ENCODE peak calls at places on chromosomes 1 and 21, in seven cellular contexts. One of them, this sample, is unnamed. For H3K36me3 and H3K27me3, the result is how much of the 10 kb centered on the place peaks cover.

GRCh38 chr1:24373044-24373443 is 40.5 kb downstream of the STPG1 start:
- DNase-seq in GM23338: no peak
- DNase-seq in IMR-90: no peak
- DNase-seq in Panc1: no peak
- DNase-seq in cardiac muscle cell: no peak
- DNase-seq in NT2/D1: no peak
- DNase-seq in ascending aorta: no peak
- DNase-seq in this sample: no peak

GRCh38 chr1:6378096-6378746 is 15.3 kb downstream of the ACOT7 start:
- DNase-seq in GM23338: peak
- DNase-seq in IMR-90: no peak
- DNase-seq in Panc1: no peak
- DNase-seq in cardiac muscle cell: no peak
- DNase-seq in NT2/D1: no peak
- DNase-seq in ascending aorta: no peak
- DNase-seq in this sample: peak

GRCh38 chr1:77459881-77460280 is 178.1 kb downstream of the AK5 start:
- DNase-seq in GM23338: no peak
- DNase-seq in IMR-90: peak
- DNase-seq in Panc1: no peak
- DNase-seq in cardiac muscle cell: peak
- DNase-seq in NT2/D1: no peak
- DNase-seq in ascending aorta: no peak
- DNase-seq in this sample: no peak

GRCh38 chr1:231233735-231234417 is 7.1 kb upstream of the GNPAT start:
- DNase-seq in GM23338: no peak
- DNase-seq in IMR-90: no peak
- DNase-seq in Panc1: no peak
- DNase-seq in cardiac muscle cell: peak
- DNase-seq in NT2/D1: no peak
- DNase-seq in ascending aorta: no peak
- DNase-seq in this sample: no peak

GRCh38 chr1:214143015-214143775 is 137.8 kb upstream of the SMYD2 start:
- DNase-seq in GM23338: peak
- DNase-seq in IMR-90: no peak
- DNase-seq in Panc1: no peak
- DNase-seq in cardiac muscle cell: no peak
- DNase-seq in NT2/D1: no peak
- DNase-seq in ascending aorta: no peak
- DNase-seq in this sample: peak

GRCh38 chr21:15309721-15310120 is 244.9 kb upstream of the NRIP1 start:
- DNase-seq in GM23338: no peak
- DNase-seq in IMR-90: no peak
- DNase-seq in Panc1: no peak
- DNase-seq in cardiac muscle cell: peak
- DNase-seq in NT2/D1: no peak
- DNase-seq in ascending aorta: no peak
- DNase-seq in this sample: no peak

GRCh38 chr1:93079685-93080141 is 630 bp downstream of the MTF2 start:
- DNase-seq in GM23338: peak
- DNase-seq in IMR-90: no peak
- DNase-seq in Panc1: no peak
- DNase-seq in cardiac muscle cell: peak
- DNase-seq in NT2/D1: no peak
- DNase-seq in ascending aorta: no peak
- DNase-seq in this sample: peak

GRCh38 chr1:107139833-107140702 is 771 bp upstream of the NTNG1 start:
- DNase-seq in GM23338: peak
- DNase-seq in IMR-90: peak
- DNase-seq in Panc1: no peak
- DNase-seq in cardiac muscle cell: peak
- DNase-seq in NT2/D1: peak
- DNase-seq in ascending aorta: no peak
- DNase-seq in this sample: peak

GRCh38 chr1:103937763-103938357 is 188.2 kb downstream of the AMY1C start:
- DNase-seq in GM23338: no peak
- DNase-seq in IMR-90: no peak
- DNase-seq in Panc1: no peak
- DNase-seq in cardiac muscle cell: no peak
- DNase-seq in NT2/D1: no peak
- DNase-seq in ascending aorta: no peak
- DNase-seq in this sample: no peak

GRCh38 chr21:26966978-26967913 is at the start of gene ADAMTS5:
- DNase-seq in GM23338: peak
- DNase-seq in IMR-90: peak
- DNase-seq in Panc1: no peak
- DNase-seq in cardiac muscle cell: peak
- DNase-seq in NT2/D1: no peak
- DNase-seq in ascending aorta: no peak
- DNase-seq in this sample: peak

GRCh38 chr1:1204425-1204920 is 1.9 kb downstream of the TNFRSF18 start:
- DNase-seq in GM23338: no peak
- DNase-seq in IMR-90: no peak
- DNase-seq in Panc1: no peak
- DNase-seq in cardiac muscle cell: no peak
- DNase-seq in NT2/D1: no peak
- DNase-seq in ascending aorta: no peak
- DNase-seq in this sample: peak

GRCh38 chr1:210373878-210374599 is 45.3 kb downstream of the HHAT start:
- DNase-seq in GM23338: peak
- DNase-seq in IMR-90: peak
- DNase-seq in Panc1: peak
- DNase-seq in cardiac muscle cell: peak
- DNase-seq in NT2/D1: peak
- DNase-seq in ascending aorta: no peak
- DNase-seq in this sample: peak

GRCh38 chr1:164440222-164440621 is 118.8 kb upstream of the PBX1 start:
- DNase-seq in GM23338: peak
- DNase-seq in IMR-90: no peak
- DNase-seq in Panc1: no peak
- DNase-seq in cardiac muscle cell: peak
- DNase-seq in NT2/D1: no peak
- DNase-seq in ascending aorta: no peak
- DNase-seq in this sample: peak

GRCh38 chr1:116268211-116268610 is 104.8 kb upstream of the ATP1A1 start:
- DNase-seq in GM23338: no peak
- DNase-seq in IMR-90: no peak
- DNase-seq in Panc1: no peak
- DNase-seq in cardiac muscle cell: peak
- DNase-seq in NT2/D1: no peak
- DNase-seq in ascending aorta: no peak
- DNase-seq in this sample: no peak

GRCh38 chr1:226082959-226083302 is 20.4 kb downstream of the H3-3A start:
- DNase-seq in GM23338: peak
- DNase-seq in IMR-90: no peak
- DNase-seq in Panc1: no peak
- DNase-seq in cardiac muscle cell: peak
- DNase-seq in NT2/D1: no peak
- DNase-seq in ascending aorta: no peak
- DNase-seq in this sample: no peak

GRCh38 chr1:239909894-239910293 is 181.8 kb upstream of the FMN2 start:
- DNase-seq in GM23338: no peak
- DNase-seq in IMR-90: peak
- DNase-seq in Panc1: no peak
- DNase-seq in cardiac muscle cell: peak
- DNase-seq in NT2/D1: no peak
- DNase-seq in ascending aorta: no peak
- DNase-seq in this sample: no peak

GRCh38 chr1:102105931-102106550 is 109.3 kb upstream of the OLFM3 start:
- DNase-seq in GM23338: peak
- DNase-seq in IMR-90: no peak
- DNase-seq in Panc1: no peak
- DNase-seq in cardiac muscle cell: no peak
- DNase-seq in NT2/D1: no peak
- DNase-seq in ascending aorta: no peak
- DNase-seq in this sample: no peak

GRCh38 chr1:244953865-244954264 is 89.5 kb upstream of the HNRNPU start:
- DNase-seq in GM23338: no peak
- DNase-seq in IMR-90: no peak
- DNase-seq in Panc1: no peak
- DNase-seq in cardiac muscle cell: no peak
- DNase-seq in NT2/D1: no peak
- DNase-seq in ascending aorta: no peak
- DNase-seq in this sample: no peak

GRCh38 chr1:91555821-91556531 is 55.3 kb downstream of the CDC7 start:
- DNase-seq in GM23338: no peak
- DNase-seq in IMR-90: peak
- DNase-seq in Panc1: no peak
- DNase-seq in cardiac muscle cell: peak
- DNase-seq in NT2/D1: no peak
- DNase-seq in ascending aorta: no peak
- DNase-seq in this sample: no peak

GRCh38 chr1:32770741-32771548 is 46.2 kb downstream of the YARS1 start:
- DNase-seq in GM23338: no peak
- DNase-seq in IMR-90: no peak
- DNase-seq in Panc1: no peak
- DNase-seq in cardiac muscle cell: no peak
- DNase-seq in NT2/D1: no peak
- DNase-seq in ascending aorta: no peak
- DNase-seq in this sample: peak

GRCh38 chr1:20588634-20589225 is at the start of gene CDA:
- DNase-seq in GM23338: peak
- DNase-seq in IMR-90: no peak
- DNase-seq in Panc1: no peak
- DNase-seq in cardiac muscle cell: no peak
- DNase-seq in NT2/D1: no peak
- DNase-seq in ascending aorta: no peak
- DNase-seq in this sample: peak

GRCh38 chr1:62131093-62131725 is 63.4 kb upstream of the L1TD1 start:
- DNase-seq in GM23338: peak
- DNase-seq in IMR-90: peak
- DNase-seq in Panc1: peak
- DNase-seq in cardiac muscle cell: peak
- DNase-seq in NT2/D1: peak
- DNase-seq in ascending aorta: no peak
- DNase-seq in this sample: peak

GRCh38 chr1:86155807-86156561 is 588 bp downstream of the COL24A1 start:
- DNase-seq in GM23338: peak
- DNase-seq in IMR-90: peak
- DNase-seq in Panc1: no peak
- DNase-seq in cardiac muscle cell: peak
- DNase-seq in NT2/D1: no peak
- DNase-seq in ascending aorta: no peak
- DNase-seq in this sample: peak

GRCh38 chr1:89670168-89670567 is 37.2 kb downstream of the LRRC8C start:
- DNase-seq in GM23338: no peak
- DNase-seq in IMR-90: no peak
- DNase-seq in Panc1: no peak
- DNase-seq in cardiac muscle cell: peak
- DNase-seq in NT2/D1: no peak
- DNase-seq in ascending aorta: no peak
- DNase-seq in this sample: no peak

GRCh38 chr1:230085178-230085515 is 18.1 kb downstream of the GALNT2 start:
- DNase-seq in GM23338: no peak
- DNase-seq in IMR-90: no peak
- DNase-seq in Panc1: no peak
- DNase-seq in cardiac muscle cell: no peak
- DNase-seq in NT2/D1: no peak
- DNase-seq in ascending aorta: no peak
- DNase-seq in this sample: no peak

DNA sequence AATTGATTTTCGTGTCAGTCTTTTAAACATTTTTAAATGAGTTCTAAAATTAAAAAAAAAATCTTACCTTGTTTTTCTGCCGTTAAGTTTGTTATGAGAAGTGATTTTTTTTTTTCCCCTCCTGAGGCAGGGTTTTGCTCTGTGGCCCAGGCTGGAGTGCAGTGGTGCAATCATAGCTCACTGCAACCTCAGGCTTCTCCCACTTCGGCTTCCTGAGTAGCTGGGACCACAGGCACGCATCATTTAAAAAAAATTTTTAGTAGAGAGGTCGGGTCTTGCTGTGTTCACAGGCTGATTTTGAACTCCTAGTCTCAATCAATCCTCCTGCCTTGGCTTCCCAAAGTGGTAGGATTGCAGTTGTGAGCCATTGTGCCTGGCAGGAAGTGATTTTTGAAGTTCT is 41.1 kb downstream of the MTR start:
- DNase-seq in GM23338: no peak
- DNase-seq in IMR-90: no peak
- DNase-seq in Panc1: no peak
- DNase-seq in cardiac muscle cell: peak
- DNase-seq in NT2/D1: no peak
- DNase-seq in ascending aorta: no peak
- DNase-seq in this sample: no peak
- H3K36me3 ChIP-seq in GM23338: under half
- H3K36me3 ChIP-seq in IMR-90: under half
- H3K36me3 ChIP-seq in Panc1: under half
- H3K36me3 ChIP-seq in cardiac muscle cell: half or more
- H3K36me3 ChIP-seq in NT2/D1: half or more
- H3K36me3 ChIP-seq in ascending aorta: half or more
- H3K36me3 ChIP-seq in this sample: under half

GRCh38 chr1:156246241-156246761 is 1.6 kb downstream of the PAQR6 start:
- DNase-seq in GM23338: peak
- DNase-seq in IMR-90: no peak
- DNase-seq in Panc1: no peak
- DNase-seq in cardiac muscle cell: no peak
- DNase-seq in NT2/D1: no peak
- DNase-seq in ascending aorta: no peak
- DNase-seq in this sample: peak
- H3K4me3 ChIP-seq in GM23338: peak
- H3K4me3 ChIP-seq in IMR-90: no peak
- H3K4me3 ChIP-seq in Panc1: peak
- H3K4me3 ChIP-seq in cardiac muscle cell: no peak
- H3K4me3 ChIP-seq in NT2/D1: no peak
- H3K4me3 ChIP-seq in ascending aorta: no peak
- H3K4me3 ChIP-seq in this sample: no peak

DNA sequence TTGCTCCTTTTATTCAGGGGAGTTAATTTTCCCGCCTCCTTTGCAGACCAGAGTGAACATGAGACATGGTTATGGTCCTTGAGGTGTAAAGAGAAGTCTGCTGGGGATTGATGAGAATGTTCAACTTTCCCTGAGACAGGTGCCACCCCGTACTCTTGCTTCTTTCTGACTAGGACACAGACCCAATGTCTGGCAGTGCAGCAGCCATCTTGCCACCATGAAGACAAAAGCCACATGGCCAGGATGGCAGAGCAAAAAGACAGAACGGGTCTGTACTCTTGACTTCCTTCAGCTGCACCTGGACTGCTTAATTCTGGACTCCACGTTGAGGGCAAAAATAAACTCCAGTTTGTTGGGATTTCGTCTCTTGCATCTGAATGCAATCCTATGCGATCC is 54.1 kb downstream of the KLHDC7A start:
- DNase-seq in GM23338: no peak
- DNase-seq in IMR-90: no peak
- DNase-seq in Panc1: no peak
- DNase-seq in cardiac muscle cell: no peak
- DNase-seq in NT2/D1: no peak
- DNase-seq in ascending aorta: no peak
- DNase-seq in this sample: no peak
- H3K27me3 ChIP-seq in GM23338: under half
- H3K27me3 ChIP-seq in IMR-90: under half
- H3K27me3 ChIP-seq in Panc1: under half
- H3K27me3 ChIP-seq in cardiac muscle cell: under half
- H3K27me3 ChIP-seq in NT2/D1: under half
- H3K27me3 ChIP-seq in ascending aorta: under half
- H3K27me3 ChIP-seq in this sample: under half

DNA sequence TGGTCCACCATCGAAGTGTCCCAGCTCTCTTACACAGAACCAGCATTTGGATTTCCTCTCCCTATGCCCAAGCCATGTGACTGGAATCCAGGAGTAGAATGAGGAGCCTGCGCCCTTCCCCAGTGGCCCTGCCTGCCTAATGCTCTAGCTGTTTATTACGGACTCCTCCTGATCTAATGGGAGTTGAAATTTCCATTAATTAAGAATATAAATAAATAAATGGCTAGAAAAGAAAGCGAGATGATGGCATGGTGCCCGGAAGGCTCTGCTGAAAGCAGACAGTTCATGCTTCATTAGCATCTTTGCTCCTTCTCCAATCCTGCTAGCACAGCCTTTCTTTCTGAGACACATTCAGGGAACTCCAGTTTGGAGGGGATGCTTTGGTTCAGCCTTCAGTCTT is 216.2 kb downstream of the SEC16B start:
- DNase-seq in GM23338: no peak
- DNase-seq in IMR-90: no peak
- DNase-seq in Panc1: no peak
- DNase-seq in cardiac muscle cell: no peak
- DNase-seq in NT2/D1: no peak
- DNase-seq in ascending aorta: no peak
- DNase-seq in this sample: no peak
- H3K36me3 ChIP-seq in GM23338: under half
- H3K36me3 ChIP-seq in IMR-90: under half
- H3K36me3 ChIP-seq in Panc1: under half
- H3K36me3 ChIP-seq in cardiac muscle cell: under half
- H3K36me3 ChIP-seq in NT2/D1: under half
- H3K36me3 ChIP-seq in ascending aorta: under half
- H3K36me3 ChIP-seq in this sample: under half